ENCODE peak calls at places on chromosome 16, in six cellular contexts. S is astrocyte of the spinal cord, C is IMR-90, T is AG04449, E is GM12865, J is cardiac muscle cell. R is an unnamed sample.

GRCh38 chr16:73125860-73126259 is 77.9 kb upstream of the ZFHX3 start:
- DNase-seq in S (peak), C (peak), T (peak), E (no peak), J (no peak), R (peak)

GRCh38 chr16:79784007-79784406 is 183.5 kb upstream of the MAF start:
- DNase-seq in S (no peak), C (no peak), T (no peak), E (no peak), J (no peak), R (no peak)

GRCh38 chr16:35629001-35629400 is 2169.6 kb downstream of the TP53TG3F start:
- DNase-seq in S (no peak), C (no peak), T (no peak), E (no peak), J (no peak), R (no peak)

GRCh38 chr16:31023627-31024226 is 9.6 kb upstream of the STX4 start:
- DNase-seq in S (no peak), C (no peak), T (no peak), E (no peak), J (no peak), R (no peak)

GRCh38 chr16:72927199-72928088 is 120.5 kb downstream of the ZFHX3 start:
- DNase-seq in S (peak), C (peak), T (peak), E (no peak), J (no peak), R (peak)

GRCh38 chr16:12120331-12120981 is 143.9 kb downstream of the SNX29 start:
- DNase-seq in S (peak), C (peak), T (peak), E (no peak), J (no peak), R (no peak)

GRCh38 chr16:2335286-2335895 is 5.1 kb downstream of the ABCA3 start:
- DNase-seq in S (no peak), C (no peak), T (no peak), E (no peak), J (no peak), R (no peak)

GRCh38 chr16:278863-279366 is 1.5 kb upstream of the ARHGDIG start:
- DNase-seq in S (no peak), C (peak), T (no peak), E (peak), J (peak), R (no peak)

GRCh38 chr16:12089492-12090161 is 113.1 kb downstream of the SNX29 start:
- DNase-seq in S (peak), C (peak), T (no peak), E (no peak), J (peak), R (no peak)

GRCh38 chr16:2512920-2513404 is 790 bp upstream of the ATP6V0C start:
- DNase-seq in S (no peak), C (no peak), T (no peak), E (no peak), J (no peak), R (no peak)

GRCh38 chr16:77833906-77834599 is 45.7 kb downstream of the VAT1L start:
- DNase-seq in S (peak), C (peak), T (peak), E (no peak), J (no peak), R (no peak)

GRCh38 chr16:67967183-67967955 is 1.1 kb downstream of the SLC12A4 start:
- DNase-seq in S (no peak), C (no peak), T (no peak), E (peak), J (peak), R (no peak)

GRCh38 chr16:86566966-86567700 is 504 bp downstream of the FOXC2 start:
- DNase-seq in S (peak), C (peak), T (no peak), E (no peak), J (peak), R (no peak)

GRCh38 chr16:75506567-75506966 is 11.3 kb upstream of the CHST6 start:
- DNase-seq in S (peak), C (peak), T (no peak), E (no peak), J (no peak), R (no peak)

GRCh38 chr16:10642964-10643363 is 51.8 kb downstream of the TEKT5 start:
- DNase-seq in S (no peak), C (no peak), T (no peak), E (no peak), J (no peak), R (no peak)

GRCh38 chr16:10876799-10877341 is at the start of gene CIITA:
- DNase-seq in S (peak), C (peak), T (peak), E (peak), J (no peak), R (peak)

GRCh38 chr16:31194898-31195297 is 7.7 kb downstream of the PYCARD start:
- DNase-seq in S (no peak), C (no peak), T (no peak), E (no peak), J (no peak), R (no peak)

GRCh38 chr16:31477220-31478216 is 5.4 kb upstream of the SLC5A2 start:
- DNase-seq in S (no peak), C (no peak), T (no peak), E (no peak), J (peak), R (no peak)

GRCh38 chr16:66695474-66695934 is 1.0 kb downstream of the CMTM4 start:
- DNase-seq in S (no peak), C (no peak), T (no peak), E (no peak), J (no peak), R (no peak)

GRCh38 chr16:13483121-13483520 is 436.8 kb upstream of the ERCC4 start:
- DNase-seq in S (no peak), C (no peak), T (no peak), E (no peak), J (no peak), R (no peak)

GRCh38 chr16:27270389-27270788 is 1.8 kb upstream of the NSMCE1 start:
- DNase-seq in S (no peak), C (no peak), T (no peak), E (no peak), J (no peak), R (no peak)

GRCh38 chr16:27267037-27267677 is 1.4 kb downstream of the NSMCE1 start:
- DNase-seq in S (no peak), C (no peak), T (no peak), E (peak), J (no peak), R (no peak)

GRCh38 chr16:27269300-27270150 is 953 bp upstream of the NSMCE1 start:
- DNase-seq in S (no peak), C (no peak), T (no peak), E (no peak), J (no peak), R (no peak)

GRCh38 chr16:27265982-27266381 is 2.6 kb downstream of the NSMCE1 start:
- DNase-seq in S (no peak), C (no peak), T (no peak), E (no peak), J (no peak), R (no peak)

DNA sequence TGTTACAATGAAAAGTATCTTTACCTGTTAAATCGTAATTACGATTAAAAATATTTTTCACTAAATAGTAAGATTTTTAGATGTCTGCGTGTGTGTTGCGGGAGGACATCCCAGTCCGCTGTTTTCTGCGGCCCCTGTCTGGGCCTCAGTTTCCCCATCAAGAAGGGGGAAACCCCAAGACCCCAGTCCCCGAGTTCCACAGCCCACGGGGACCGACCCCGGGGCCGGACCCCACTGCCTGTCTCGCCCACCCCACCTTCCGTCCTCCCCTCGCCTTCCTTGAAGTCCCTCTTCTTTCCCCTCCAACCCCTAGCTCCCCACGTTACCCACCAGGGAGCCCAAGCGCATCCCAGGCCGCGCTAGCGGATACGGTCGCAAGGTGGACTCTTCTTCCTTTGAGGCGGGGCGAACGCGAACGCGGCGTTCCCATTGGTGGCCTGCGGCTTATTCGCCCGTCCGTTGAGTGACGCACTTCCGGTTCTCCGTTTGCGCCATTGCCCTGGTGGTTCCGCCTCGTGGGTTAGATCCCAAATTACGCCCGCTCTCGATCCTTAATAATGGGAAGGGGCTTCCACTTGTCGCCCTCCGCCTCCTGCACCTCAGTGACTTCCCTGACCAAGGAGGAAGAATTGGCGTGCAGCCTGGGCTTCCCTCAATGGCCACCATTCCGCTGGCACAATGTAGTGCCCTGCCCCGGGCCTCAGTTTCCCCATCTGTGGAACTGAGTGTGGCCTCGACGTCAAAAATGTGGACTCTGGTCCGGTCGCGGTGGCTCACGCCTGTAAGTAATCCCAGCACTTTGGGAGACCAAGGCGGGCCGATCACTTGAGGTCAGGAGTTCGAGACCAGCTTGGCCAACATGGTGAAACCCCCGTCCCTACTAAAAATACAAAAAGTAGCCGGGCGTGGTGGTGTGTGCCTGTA is at the start of gene NSMCE1:
- DNase-seq in S (peak), C (peak), T (peak), E (peak), J (peak), R (peak)
- TF ChIP-seq CTCF in S (peak), C (peak), T (peak), E (no peak), J (no peak), R (peak)

GRCh38 chr16:21104124-21104860 is 46.4 kb downstream of the DNAH3 start:
- DNase-seq in S (peak), C (peak), T (no peak), E (no peak), J (no peak), R (peak)

GRCh38 chr16:21097151-21097550 is 53.5 kb downstream of the DNAH3 start:
- DNase-seq in S (peak), C (peak), T (no peak), E (no peak), J (no peak), R (no peak)

GRCh38 chr16:21100447-21100846 is 50.2 kb downstream of the DNAH3 start:
- DNase-seq in S (peak), C (peak), T (no peak), E (no peak), J (no peak), R (no peak)

GRCh38 chr16:21101631-21102420 is 48.8 kb downstream of the DNAH3 start:
- DNase-seq in S (peak), C (peak), T (no peak), E (peak), J (peak), R (no peak)
- TF ChIP-seq CTCF in S (peak), C (peak), T (peak), E (peak), J (peak), R (peak)

GRCh38 chr16:87845807-87846619 is 23.3 kb downstream of the SLC7A5 start:
- DNase-seq in S (no peak), C (no peak), T (no peak), E (no peak), J (no peak), R (no peak)

GRCh38 chr16:87845213-87845612 is 24.1 kb downstream of the SLC7A5 start:
- DNase-seq in S (no peak), C (no peak), T (no peak), E (no peak), J (no peak), R (no peak)

GRCh38 chr16:87843678-87844373 is 25.5 kb downstream of the SLC7A5 start:
- DNase-seq in S (no peak), C (no peak), T (no peak), E (no peak), J (no peak), R (no peak)

GRCh38 chr16:87844809-87845208 is 24.5 kb downstream of the SLC7A5 start:
- DNase-seq in S (no peak), C (no peak), T (no peak), E (no peak), J (no peak), R (no peak)

DNA sequence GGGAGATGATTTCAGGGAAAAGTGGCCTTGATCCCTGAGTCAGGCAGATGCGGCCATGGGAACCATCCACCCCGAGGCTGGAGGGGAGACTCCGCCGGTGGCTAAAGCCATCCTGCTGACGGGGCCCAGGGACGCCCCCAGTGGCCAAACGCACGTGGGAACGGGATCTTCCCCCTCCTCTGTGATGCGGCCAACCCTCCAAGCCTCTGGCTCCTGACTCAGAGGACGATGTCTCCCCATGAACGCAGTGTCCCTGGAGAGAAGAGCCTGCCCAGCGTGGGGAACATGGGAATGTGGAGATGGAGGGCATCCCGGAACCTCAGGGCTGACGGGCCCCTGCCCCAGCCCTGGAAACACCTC is 25.0 kb downstream of the SLC7A5 start:
- DNase-seq in S (peak), C (peak), T (no peak), E (no peak), J (no peak), R (no peak)
- TF ChIP-seq CTCF in S (peak), C (peak), T (no peak), E (peak), J (no peak), R (no peak)

GRCh38 chr16:7185689-7186088 is 147.0 kb upstream of the RBFOX1 start:
- DNase-seq in S (no peak), C (no peak), T (no peak), E (no peak), J (no peak), R (no peak)
- TF ChIP-seq CTCF in S (no peak), C (no peak), T (no peak), E (no peak), J (no peak), R (no peak)

DNA sequence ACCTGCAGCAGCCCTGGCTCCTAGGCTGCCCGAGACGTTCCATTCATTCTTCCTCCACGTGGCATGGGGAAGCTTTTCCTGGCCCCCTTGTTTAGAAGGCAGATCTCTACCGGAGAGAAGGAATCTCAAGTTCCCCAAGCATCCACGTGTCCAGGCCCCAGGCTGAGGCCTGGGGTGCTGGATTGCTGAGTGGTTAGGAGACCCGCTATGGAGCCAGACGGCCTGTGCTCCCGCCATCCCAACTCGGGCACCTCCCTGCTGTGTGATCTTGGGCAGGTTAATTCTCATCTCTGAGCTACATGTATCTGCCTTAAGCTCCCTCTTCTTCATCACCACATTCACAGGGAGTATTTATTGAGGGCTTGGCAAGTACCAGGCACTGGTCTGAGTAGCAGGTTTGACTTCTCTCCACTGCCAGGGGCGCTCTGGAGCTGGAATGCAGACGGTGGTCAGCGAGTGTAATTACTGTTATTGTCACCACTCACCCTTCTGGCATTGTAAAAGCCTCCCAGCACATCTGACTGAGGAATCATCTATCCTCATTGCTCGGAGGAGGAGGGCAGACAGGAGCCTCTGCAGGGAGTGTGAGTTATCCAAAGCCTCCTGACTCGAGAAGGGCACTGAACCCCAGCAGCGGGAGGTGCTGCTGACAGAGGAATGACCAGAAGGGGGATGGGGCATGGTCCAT is 1.1 kb upstream of the ADGRG1 start:
- DNase-seq in S (peak), C (peak), T (peak), E (no peak), J (peak), R (peak)
- TF ChIP-seq CTCF in S (peak), C (peak), T (peak), E (no peak), J (peak), R (peak)

GRCh38 chr16:83615131-83615530 is 192.6 kb upstream of the HSBP1 start:
- DNase-seq in S (no peak), C (no peak), T (peak), E (no peak), J (no peak), R (no peak)
- TF ChIP-seq CTCF in S (no peak), C (no peak), T (no peak), E (no peak), J (no peak), R (no peak)

DNA sequence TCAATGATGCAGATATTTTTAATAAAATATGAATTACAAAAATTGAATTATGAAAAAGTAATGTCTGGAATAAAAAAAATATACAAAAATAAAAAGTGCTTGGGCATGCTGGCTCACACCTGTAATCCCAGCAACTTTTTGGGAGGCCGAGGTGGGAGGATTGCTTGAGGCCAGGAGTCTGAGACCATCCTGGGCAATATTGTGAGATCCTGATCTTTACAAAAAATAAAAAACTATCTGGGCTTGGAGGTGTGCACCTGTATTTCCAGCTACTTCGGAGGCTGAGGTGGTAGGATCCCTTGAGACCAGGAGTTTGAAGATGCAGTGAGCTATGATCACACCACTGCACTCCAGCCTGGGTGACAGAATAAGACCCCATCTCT is 141.8 kb downstream of the NPIPB5 start:
- DNase-seq in S (no peak), C (no peak), T (no peak), E (no peak), J (no peak), R (no peak)
- TF ChIP-seq CTCF in S (no peak), C (no peak), T (no peak), E (no peak), J (no peak), R (no peak)

DNA sequence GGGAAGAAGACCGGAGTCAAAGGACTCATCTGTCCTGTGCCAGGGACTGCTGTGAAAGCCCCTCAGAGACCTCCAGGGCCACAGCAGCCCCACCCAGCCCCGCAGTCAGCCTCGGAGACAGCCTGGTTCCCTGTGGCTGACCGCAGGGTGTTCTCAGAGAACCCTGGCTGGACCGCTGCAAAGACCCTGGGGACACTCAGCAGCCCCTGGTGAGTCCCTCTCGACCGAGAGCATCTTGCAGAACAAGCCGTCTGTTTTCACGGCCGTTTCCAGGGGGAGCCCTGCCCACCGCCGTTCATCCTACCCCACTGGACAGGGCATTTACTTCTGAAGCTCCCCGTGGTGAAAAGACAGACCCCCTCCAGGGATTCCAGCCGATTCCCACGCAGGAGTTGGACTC is 10.3 kb downstream of the UBALD1 start:
- DNase-seq in S (no peak), C (no peak), T (no peak), E (no peak), J (no peak), R (no peak)
- TF ChIP-seq CTCF in S (no peak), C (no peak), T (no peak), E (no peak), J (no peak), R (no peak)

DNA sequence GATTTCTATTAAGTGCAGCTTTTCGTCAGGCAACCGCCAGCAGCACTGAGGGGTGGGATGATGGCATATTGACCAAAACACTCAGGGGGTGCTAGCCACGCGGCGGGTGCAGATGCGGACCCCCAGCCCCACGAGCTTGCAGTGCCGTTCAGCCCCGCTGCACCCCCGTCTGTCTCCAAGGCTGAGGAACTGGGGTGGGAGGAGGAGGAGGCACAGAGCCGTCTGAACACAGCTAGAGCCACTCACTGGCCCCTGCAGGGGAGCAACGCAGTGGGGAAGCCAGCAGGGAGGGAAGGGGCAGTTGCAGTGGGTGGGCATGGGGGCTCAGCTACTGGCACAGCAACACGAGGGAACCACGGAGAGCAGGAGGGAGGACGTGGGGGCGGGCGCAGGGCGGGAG is 22.0 kb downstream of the CA5A start:
- DNase-seq in S (no peak), C (no peak), T (no peak), E (no peak), J (no peak), R (no peak)
- TF ChIP-seq CTCF in S (no peak), C (no peak), T (no peak), E (no peak), J (no peak), R (no peak)